ENCODE peak calls at places on chromosomes 13 and 19, in five cellular contexts. A is astrocyte of the spinal cord; Z is activated T-helper 2 cell treated with anti-CD3 and anti-CD28 coated beads, Interferon-gamma antibody, Interleukin-2, Interleukin-4, amounts not matched to agents 10 μg/mL and 5 μg/mL and 100 μg/mL, durations not matched to agents 14 hours and 24 hours and 36 hours; M is NCI-H1048; H is hypothalamus. K is an unnamed sample.

GRCh38 chr19:1653300-1653628 is 849 bp upstream of the TCF3 start:
- DNase-seq in Z (no peak), M (no peak), H (no peak), A (no peak), K (no peak)

GRCh38 chr19:49359851-49360845 is 2.1 kb downstream of the TEAD2 start:
- DNase-seq in A (no peak), M (no peak), Z (no peak), H (no peak), K (no peak)

GRCh38 chr13:52449323-52450011 is 967 bp downstream of the VPS36 start:
- DNase-seq in H (no peak), A (no peak), M (no peak), Z (no peak), K (no peak)

GRCh38 chr13:98749501-98749900 is 3.0 kb downstream of the SLC15A1 start:
- DNase-seq in M (no peak), H (no peak), Z (no peak), A (peak), K (no peak)

GRCh38 chr19:16088351-16088984 is 12.2 kb downstream of the TPM4 start:
- DNase-seq in Z (no peak), H (no peak), M (no peak), A (no peak), K (no peak)

GRCh38 chr19:18450021-18450933 is 12.3 kb upstream of the ISYNA1 start:
- DNase-seq in A (no peak), Z (no peak), H (no peak), M (no peak), K (no peak)

GRCh38 chr13:110913322-110913721 is 1.5 kb downstream of the ANKRD10 start:
- DNase-seq in A (no peak), M (no peak), H (no peak), Z (no peak), K (no peak)

GRCh38 chr13:46516624-46517318 is 36.2 kb upstream of the LRCH1 start:
- DNase-seq in Z (no peak), A (peak), M (no peak), H (no peak), K (no peak)

GRCh38 chr13:48318714-48319457 is 15.3 kb downstream of the RB1 start:
- DNase-seq in A (no peak), Z (no peak), H (no peak), M (no peak), K (no peak)

GRCh38 chr19:46691104-46691503 is 25.8 kb downstream of the PRKD2 start:
- DNase-seq in Z (no peak), H (no peak), A (no peak), M (no peak), K (no peak)

GRCh38 chr13:113533441-113533840 is 42.9 kb upstream of the DCUN1D2 start:
- DNase-seq in H (no peak), A (no peak), Z (no peak), M (no peak), K (no peak)

GRCh38 chr13:30791354-30791921 is 56.1 kb downstream of the ALOX5AP start:
- DNase-seq in A (peak), Z (no peak), M (no peak), H (no peak), K (no peak)

GRCh38 chr13:26558074-26558805 is 757 bp downstream of the WASF3 start:
- DNase-seq in Z (no peak), H (no peak), M (no peak), A (peak), K (no peak)

GRCh38 chr19:35746087-35746462 is 624 bp downstream of the PSENEN start:
- DNase-seq in A (no peak), Z (no peak), M (no peak), H (no peak), K (no peak)

GRCh38 chr19:31261019-31261595 is 88.1 kb downstream of the TSHZ3 start:
- DNase-seq in M (no peak), A (no peak), H (no peak), Z (no peak), K (no peak)

GRCh38 chr13:46345400-46345799 is 41.7 kb downstream of the RUBCNL start:
- DNase-seq in A (no peak), H (no peak), Z (no peak), M (no peak), K (no peak)

GRCh38 chr13:51330741-51331140 is 8.8 kb upstream of the SERPINE3 start:
- DNase-seq in Z (no peak), A (peak), H (no peak), M (no peak), K (no peak)

GRCh38 chr19:49528211-49528771 is 488 bp downstream of the RCN3 start:
- DNase-seq in M (no peak), Z (no peak), H (no peak), A (no peak), K (no peak)

GRCh38 chr13:112244495-112245177 is 131.5 kb upstream of the SPACA7 start:
- DNase-seq in M (no peak), A (no peak), H (no peak), Z (no peak), K (no peak)

GRCh38 chr13:37068962-37069361 is 9.5 kb upstream of the SUPT20H start:
- DNase-seq in A (peak), H (no peak), Z (no peak), M (no peak), K (no peak)

GRCh38 chr19:7865262-7865911 is 8.8 kb downstream of the PRR36 start:
- DNase-seq in A (no peak), M (no peak), Z (no peak), H (no peak), K (no peak)

GRCh38 chr19:15549581-15549980 is 41.3 kb downstream of the CYP4F22 start:
- DNase-seq in M (no peak), A (no peak), H (no peak), Z (no peak), K (no peak)

GRCh38 chr19:35127871-35128270 is 7.0 kb downstream of the LGI4 start:
- DNase-seq in H (no peak), A (no peak), M (no peak), Z (no peak), K (no peak)

GRCh38 chr13:75180805-75181455 is 301.0 kb downstream of the TBC1D4 start:
- DNase-seq in H (no peak), M (no peak), A (peak), Z (no peak), K (no peak)